ENCODE peak calls at places on chromosomes 1 and 21, in six cellular contexts. One of them, this sample, is unnamed.

GRCh38 chr1:4084053-4084431 is 184.0 kb upstream of the C1orf174 start:
- DNase-seq in neuronal stem cell: no peak
- DNase-seq in H9: no peak
- DNase-seq in H1: no peak
- DNase-seq in IMR-90: no peak
- DNase-seq in mesenchymal stem cell: no peak
- DNase-seq in this sample: no peak

GRCh38 chr1:168121314-168122029 is 15.3 kb downstream of the GPR161 start:
- DNase-seq in neuronal stem cell: no peak
- DNase-seq in H9: no peak
- DNase-seq in H1: no peak
- DNase-seq in IMR-90: peak; percentile 88
- DNase-seq in mesenchymal stem cell: peak; percentile 20
- DNase-seq in this sample: peak; percentile 10

GRCh38 chr1:214581785-214582184 is 21.2 kb upstream of the CENPF start:
- DNase-seq in neuronal stem cell: no peak
- DNase-seq in H9: no peak
- DNase-seq in H1: no peak
- DNase-seq in IMR-90: peak; percentile 91
- DNase-seq in mesenchymal stem cell: peak; percentile 56
- DNase-seq in this sample: no peak

GRCh38 chr1:92356956-92357355 is 58.1 kb downstream of the RPAP2 start:
- DNase-seq in neuronal stem cell: no peak
- DNase-seq in H9: no peak
- DNase-seq in H1: no peak
- DNase-seq in IMR-90: peak; percentile 88
- DNase-seq in mesenchymal stem cell: peak; percentile 95
- DNase-seq in this sample: peak; percentile 39

GRCh38 chr1:185325413-185325812 is 8.4 kb upstream of the IVNS1ABP start:
- DNase-seq in neuronal stem cell: no peak
- DNase-seq in H9: no peak
- DNase-seq in H1: no peak
- DNase-seq in IMR-90: no peak
- DNase-seq in mesenchymal stem cell: peak; percentile 73
- DNase-seq in this sample: no peak

GRCh38 chr1:90850925-90851710 is 134.0 kb upstream of the BARHL2 start:
- DNase-seq in neuronal stem cell: no peak
- DNase-seq in H9: peak; percentile 83
- DNase-seq in H1: peak; percentile 87
- DNase-seq in IMR-90: peak; percentile 55
- DNase-seq in mesenchymal stem cell: peak; percentile 79
- DNase-seq in this sample: peak; percentile 74

GRCh38 chr1:37989381-37989930 is 366 bp downstream of the SF3A3 start:
- DNase-seq in neuronal stem cell: no peak
- DNase-seq in H9: peak; percentile 57
- DNase-seq in H1: no peak
- DNase-seq in IMR-90: peak; percentile 23
- DNase-seq in mesenchymal stem cell: peak; percentile 53
- DNase-seq in this sample: no peak

GRCh38 chr1:68255301-68255700 is 23.0 kb upstream of the WLS start:
- DNase-seq in neuronal stem cell: no peak
- DNase-seq in H9: no peak
- DNase-seq in H1: no peak
- DNase-seq in IMR-90: no peak
- DNase-seq in mesenchymal stem cell: no peak
- DNase-seq in this sample: no peak

GRCh38 chr1:157154940-157155514 is 16.8 kb upstream of the ETV3 start:
- DNase-seq in neuronal stem cell: no peak
- DNase-seq in H9: no peak
- DNase-seq in H1: no peak
- DNase-seq in IMR-90: peak; percentile 52
- DNase-seq in mesenchymal stem cell: peak; percentile 63
- DNase-seq in this sample: peak; percentile 25

GRCh38 chr21:17732306-17732705 is 86.8 kb downstream of the C21orf91 start:
- DNase-seq in neuronal stem cell: no peak
- DNase-seq in H9: no peak
- DNase-seq in H1: no peak
- DNase-seq in IMR-90: peak; percentile 5
- DNase-seq in mesenchymal stem cell: peak; percentile 17
- DNase-seq in this sample: no peak

DNA sequence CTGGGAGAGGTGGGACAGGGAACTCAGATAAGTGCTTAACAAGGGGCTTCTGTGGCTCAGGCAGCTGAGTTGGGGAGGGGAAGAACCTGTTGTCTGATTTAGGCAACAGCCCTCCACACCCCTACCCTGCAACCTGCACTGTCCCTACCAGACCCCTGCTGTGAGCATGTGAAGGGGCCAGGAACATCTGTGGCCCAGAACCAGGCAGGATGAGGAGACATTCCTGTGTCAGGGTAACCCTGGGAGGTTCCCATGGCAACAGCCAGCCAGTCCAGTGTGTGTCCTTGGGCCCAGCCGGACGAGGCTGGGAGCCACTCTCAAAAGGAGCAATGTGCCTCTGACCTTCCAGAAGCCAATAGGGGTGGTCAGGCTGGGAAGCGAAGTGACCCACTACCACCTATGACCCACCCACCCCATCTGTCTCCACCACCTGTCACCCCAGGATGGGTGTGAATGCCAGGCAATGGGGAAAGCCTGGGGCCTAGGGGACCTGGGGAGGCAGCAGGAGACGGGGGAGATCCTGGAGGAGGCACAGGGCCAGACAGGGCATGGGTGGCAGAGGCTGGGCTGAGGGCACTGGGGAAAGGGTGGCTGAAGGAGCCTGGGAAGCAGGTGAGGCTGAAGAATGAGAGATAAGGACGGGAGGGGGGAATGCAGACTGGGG is 4.9 kb upstream of the PMVK start:
- DNase-seq in neuronal stem cell: peak; percentile 56
- DNase-seq in H9: peak; percentile 60
- DNase-seq in H1: no peak
- DNase-seq in IMR-90: no peak
- DNase-seq in mesenchymal stem cell: peak; percentile 53
- DNase-seq in this sample: no peak
- H4K91ac ChIP-seq in neuronal stem cell: no peak overlapping the region
- H4K91ac ChIP-seq in H9: no peak overlapping the region
- H4K91ac ChIP-seq in H1: peak overlapping the region; percentile 0
- H4K91ac ChIP-seq in IMR-90: no peak overlapping the region
- H4K91ac ChIP-seq in mesenchymal stem cell: no peak overlapping the region
- H4K91ac ChIP-seq in this sample: no peak overlapping the region

DNA sequence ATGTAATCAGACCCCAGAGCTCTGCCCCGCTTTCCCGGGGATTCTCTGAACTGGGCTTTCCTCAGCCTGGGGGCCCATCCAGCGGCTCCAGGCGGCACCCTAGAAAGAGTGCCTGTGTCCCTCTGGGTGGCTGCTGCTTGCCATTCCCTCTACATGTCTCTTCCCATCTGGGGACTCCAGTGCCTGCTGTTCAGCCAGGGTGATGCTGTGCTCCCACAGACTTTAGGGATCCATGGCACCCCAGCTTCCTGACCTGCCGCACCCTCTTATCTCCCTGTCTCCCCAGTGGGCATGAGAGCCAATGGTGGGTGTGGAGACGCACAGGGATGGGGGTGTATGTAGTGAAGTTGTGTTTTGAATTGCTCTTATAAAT is 16.2 kb downstream of the TRAPPC10 start:
- DNase-seq in neuronal stem cell: no peak
- DNase-seq in H9: no peak
- DNase-seq in H1: no peak
- DNase-seq in IMR-90: no peak
- DNase-seq in mesenchymal stem cell: no peak
- DNase-seq in this sample: no peak
- H2BK120ac ChIP-seq in neuronal stem cell: no peak overlapping the region
- H2BK120ac ChIP-seq in H9: no peak overlapping the region
- H2BK120ac ChIP-seq in H1: no peak overlapping the region
- H2BK120ac ChIP-seq in IMR-90: no peak overlapping the region
- H2BK120ac ChIP-seq in mesenchymal stem cell: no peak overlapping the region
- H2BK120ac ChIP-seq in this sample: no peak overlapping the region

GRCh38 chr1:151176514-151177045 is 799 bp upstream of the TMOD4 start:
- DNase-seq in neuronal stem cell: no peak
- DNase-seq in H9: no peak
- DNase-seq in H1: no peak
- DNase-seq in IMR-90: no peak
- DNase-seq in mesenchymal stem cell: no peak
- DNase-seq in this sample: no peak

GRCh38 chr1:151171190-151171589 is 4.6 kb downstream of the TMOD4 start:
- DNase-seq in neuronal stem cell: no peak
- DNase-seq in H9: no peak
- DNase-seq in H1: no peak
- DNase-seq in IMR-90: no peak
- DNase-seq in mesenchymal stem cell: no peak
- DNase-seq in this sample: no peak

GRCh38 chr1:151175036-151175741 is 592 bp downstream of the TMOD4 start:
- DNase-seq in neuronal stem cell: no peak
- DNase-seq in H9: no peak
- DNase-seq in H1: no peak
- DNase-seq in IMR-90: peak; percentile 38
- DNase-seq in mesenchymal stem cell: no peak
- DNase-seq in this sample: no peak

DNA sequence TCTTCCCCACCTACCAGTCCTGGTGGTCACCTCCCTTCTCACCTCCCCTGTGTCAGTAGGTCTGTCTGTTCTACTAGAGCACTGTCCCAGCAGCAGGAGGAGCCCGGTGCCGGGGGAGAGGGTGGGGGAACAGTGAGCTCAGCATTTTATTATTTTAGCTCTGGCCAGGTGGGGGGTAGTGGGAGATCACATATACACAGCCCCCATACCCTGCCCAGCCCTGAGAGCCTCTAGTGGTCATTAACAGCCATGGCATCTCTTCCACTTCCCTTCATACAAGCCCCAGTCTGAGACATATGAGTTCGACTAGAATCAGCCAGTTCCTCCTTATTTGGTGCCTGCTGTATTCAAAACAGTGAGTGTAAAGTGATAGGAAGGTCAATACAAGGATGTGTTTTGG is at the start of gene TMOD4:
- DNase-seq in neuronal stem cell: no peak
- DNase-seq in H9: no peak
- DNase-seq in H1: no peak
- DNase-seq in IMR-90: peak; percentile 28
- DNase-seq in mesenchymal stem cell: peak; percentile 19
- DNase-seq in this sample: no peak
- H4K91ac ChIP-seq in neuronal stem cell: no peak within 1 kb of the TSS
- H4K91ac ChIP-seq in H9: no peak within 1 kb of the TSS
- H4K91ac ChIP-seq in H1: no peak within 1 kb of the TSS
- H4K91ac ChIP-seq in IMR-90: no peak within 1 kb of the TSS
- H4K91ac ChIP-seq in mesenchymal stem cell: no peak within 1 kb of the TSS
- H4K91ac ChIP-seq in this sample: no peak within 1 kb of the TSS

DNA sequence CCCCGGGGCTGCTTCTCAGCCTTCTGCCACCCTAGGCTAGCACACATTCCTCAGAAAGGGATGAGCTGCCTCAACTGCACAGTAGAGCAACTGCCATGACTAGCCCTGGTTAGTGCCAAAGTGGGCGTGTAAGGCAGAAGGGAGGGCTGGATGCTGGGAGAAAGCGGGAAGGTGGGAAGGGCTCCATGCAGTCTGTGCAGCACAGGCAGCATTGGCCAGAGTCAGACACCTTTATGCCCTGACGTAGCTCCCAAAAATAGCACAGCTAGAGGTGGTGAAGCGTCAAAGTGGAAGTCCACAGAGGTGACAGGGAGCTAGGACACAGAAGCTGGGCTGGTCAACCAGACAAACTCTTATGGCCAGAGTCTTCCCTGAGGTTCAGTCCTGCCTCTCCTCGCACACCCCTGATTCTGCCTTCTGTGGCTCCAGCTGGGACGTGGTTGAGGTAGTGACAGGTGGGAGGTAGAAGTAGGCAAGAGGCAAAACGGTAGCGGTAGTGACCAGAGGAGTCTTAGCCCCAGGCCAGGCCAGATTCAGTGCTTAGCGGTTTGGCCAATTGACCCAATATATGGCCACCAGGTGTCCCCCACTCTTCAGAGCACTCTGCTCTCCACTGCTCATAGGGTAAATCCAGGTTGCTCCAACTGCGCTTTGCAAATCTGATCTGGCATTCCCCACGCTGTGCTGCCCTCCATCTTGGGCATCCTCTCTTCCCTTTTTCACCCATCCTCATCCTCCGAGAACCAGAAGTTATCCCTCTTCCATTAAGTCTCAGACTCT is 45.6 kb downstream of the DDX20 start:
- DNase-seq in neuronal stem cell: no peak
- DNase-seq in H9: peak; percentile 39
- DNase-seq in H1: no peak
- DNase-seq in IMR-90: no peak
- DNase-seq in mesenchymal stem cell: no peak
- DNase-seq in this sample: no peak
- H2BK120ac ChIP-seq in neuronal stem cell: no peak overlapping the region
- H2BK120ac ChIP-seq in H9: no peak overlapping the region
- H2BK120ac ChIP-seq in H1: no peak overlapping the region
- H2BK120ac ChIP-seq in IMR-90: no peak overlapping the region
- H2BK120ac ChIP-seq in mesenchymal stem cell: no peak overlapping the region
- H2BK120ac ChIP-seq in this sample: no peak overlapping the region

GRCh38 chr1:93743465-93743864 is 61.8 kb upstream of the BCAR3 start:
- DNase-seq in neuronal stem cell: no peak
- DNase-seq in H9: no peak
- DNase-seq in H1: no peak
- DNase-seq in IMR-90: no peak
- DNase-seq in mesenchymal stem cell: no peak
- DNase-seq in this sample: no peak
- H4K91ac ChIP-seq in neuronal stem cell: no peak overlapping the region
- H4K91ac ChIP-seq in H9: no peak overlapping the region
- H4K91ac ChIP-seq in H1: no peak overlapping the region
- H4K91ac ChIP-seq in IMR-90: no peak overlapping the region
- H4K91ac ChIP-seq in mesenchymal stem cell: no peak overlapping the region
- H4K91ac ChIP-seq in this sample: no peak overlapping the region

GRCh38 chr1:212914789-212915188 is 35.6 kb upstream of the VASH2 start:
- DNase-seq in neuronal stem cell: no peak
- DNase-seq in H9: peak; percentile 76
- DNase-seq in H1: peak; percentile 63
- DNase-seq in IMR-90: no peak
- DNase-seq in mesenchymal stem cell: no peak
- DNase-seq in this sample: no peak

GRCh38 chr1:212915245-212916091 is 34.9 kb upstream of the VASH2 start:
- DNase-seq in neuronal stem cell: no peak
- DNase-seq in H9: peak; percentile 64
- DNase-seq in H1: peak; percentile 56
- DNase-seq in IMR-90: peak; percentile 87
- DNase-seq in mesenchymal stem cell: peak; percentile 36
- DNase-seq in this sample: no peak

GRCh38 chr1:212908971-212909370 is 41.4 kb upstream of the VASH2 start:
- DNase-seq in neuronal stem cell: no peak
- DNase-seq in H9: no peak
- DNase-seq in H1: no peak
- DNase-seq in IMR-90: no peak
- DNase-seq in mesenchymal stem cell: no peak
- DNase-seq in this sample: no peak

GRCh38 chr1:212903664-212904063 is 45.6 kb downstream of the FLVCR1 start:
- DNase-seq in neuronal stem cell: no peak
- DNase-seq in H9: no peak
- DNase-seq in H1: no peak
- DNase-seq in IMR-90: no peak
- DNase-seq in mesenchymal stem cell: no peak
- DNase-seq in this sample: no peak

DNA sequence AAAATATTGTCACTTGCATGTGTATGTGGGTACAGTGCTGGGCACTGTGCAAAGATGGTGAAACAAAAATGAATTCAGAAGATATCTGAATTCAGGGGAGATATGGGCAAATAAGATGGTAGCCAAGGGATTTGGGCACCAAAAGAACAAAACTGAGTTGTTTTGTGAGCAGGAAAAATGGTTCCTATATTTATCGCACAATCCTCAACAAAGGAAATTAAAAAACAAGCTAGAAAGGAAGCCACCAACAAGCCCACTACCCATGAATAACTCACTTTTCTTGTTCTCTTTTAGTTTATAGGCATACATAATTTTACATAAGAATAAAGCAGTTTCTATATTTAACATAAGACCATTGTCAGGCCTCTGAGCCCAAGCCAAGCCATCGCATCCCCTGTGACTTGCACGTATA is 40.7 kb upstream of the VASH2 start:
- DNase-seq in neuronal stem cell: no peak
- DNase-seq in H9: peak; percentile 58
- DNase-seq in H1: no peak
- DNase-seq in IMR-90: no peak
- DNase-seq in mesenchymal stem cell: no peak
- DNase-seq in this sample: no peak
- H2BK120ac ChIP-seq in neuronal stem cell: no peak overlapping the region
- H2BK120ac ChIP-seq in H9: peak overlapping the region; percentile 88
- H2BK120ac ChIP-seq in H1: peak overlapping the region; percentile 85
- H2BK120ac ChIP-seq in IMR-90: no peak overlapping the region
- H2BK120ac ChIP-seq in mesenchymal stem cell: no peak overlapping the region
- H2BK120ac ChIP-seq in this sample: no peak overlapping the region

This sample was measured in trophoblast cell.